ENCODE peak calls at places on chromosomes 13 and 19, in four cellular contexts. U, F, G and H are unnamed samples.

GRCh38 chr19:10111405-10111811 is at the start of gene P2RY11:
- DNase-seq in U (no peak), F (no peak), G (no peak), H (no peak)

GRCh38 chr13:65921933-65922332 is 1308.2 kb downstream of the PCDH9 start:
- DNase-seq in G (no peak), U (no peak), F (no peak), H (no peak)

GRCh38 chr13:27573265-27573664 is 47.1 kb downstream of the LNX2 start:
- DNase-seq in F (no peak), G (no peak), U (no peak), H (no peak)

GRCh38 chr19:13116282-13117175 is at the start of gene TRMT1:
- DNase-seq in G (peak), F (peak), U (peak), H (peak)

GRCh38 chr13:40464349-40464748 is 202.1 kb downstream of the FOXO1 start:
- DNase-seq in F (no peak), G (peak), U (no peak), H (no peak)

GRCh38 chr13:99558570-99559180 is 57.4 kb downstream of the TM9SF2 start:
- DNase-seq in U (no peak), F (no peak), G (no peak), H (no peak)

GRCh38 chr13:113364933-113365371 is 1.0 kb upstream of the GRTP1 start:
- DNase-seq in G (no peak), F (no peak), U (no peak), H (no peak)

GRCh38 chr13:99322297-99323103 is 15.3 kb upstream of the GPR183 start:
- DNase-seq in G (no peak), F (no peak), U (no peak), H (no peak)

GRCh38 chr13:101289764-101290163 is 126.5 kb downstream of the NALCN start:
- DNase-seq in G (no peak), F (peak), U (peak), H (peak)

GRCh38 chr13:107788464-107789165 is 426.7 kb downstream of the LIG4 start:
- DNase-seq in U (no peak), F (no peak), G (no peak), H (no peak)

GRCh38 chr13:30132623-30133553 is 174.5 kb downstream of the KATNAL1 start:
- DNase-seq in F (peak), G (peak), U (peak), H (peak)

GRCh38 chr13:73189365-73189764 is 130.6 kb downstream of the KLF5 start:
- DNase-seq in G (no peak), F (no peak), U (no peak), H (no peak)

GRCh38 chr19:42248270-42249148 is 6.1 kb upstream of the GSK3A start:
- DNase-seq in F (no peak), G (no peak), U (no peak), H (no peak)

GRCh38 chr13:27482996-27483395 is 32.6 kb upstream of the MTIF3 start:
- DNase-seq in U (no peak), G (no peak), F (no peak), H (no peak)

GRCh38 chr19:30420881-30421280 is 48.7 kb downstream of the ZNF536 start:
- DNase-seq in U (no peak), G (no peak), F (no peak), H (peak)

GRCh38 chr13:75869981-75870380 is 233.9 kb downstream of the LMO7 start:
- DNase-seq in F (no peak), U (no peak), G (no peak), H (no peak)

GRCh38 chr19:11191273-11191755 is 6.0 kb downstream of the KANK2 start:
- DNase-seq in F (no peak), G (no peak), U (no peak), H (no peak)

GRCh38 chr13:39779337-39780270 is 124.1 kb downstream of the COG6 start:
- DNase-seq in G (no peak), U (no peak), F (no peak), H (no peak)

GRCh38 chr19:18319591-18320135 is 3.2 kb downstream of the LSM4 start:
- DNase-seq in G (no peak), F (no peak), U (no peak), H (no peak)

GRCh38 chr19:6126335-6126974 is 9.0 kb upstream of the ACSBG2 start:
- DNase-seq in G (peak), F (peak), U (peak), H (peak)